ENCODE peak calls at places on chromosome 19, in nine cellular contexts. One of them, this sample, is unnamed.

GRCh38 chr19:10353793-10354391 is 14.5 kb upstream of the ICAM3 start:
- DNase-seq in vagina: no peak
- DNase-seq in SW 1271: no peak
- DNase-seq in right atrium auricular region: peak; percentile 64
- DNase-seq in activated T-cell treated with anti-CD3 and anti-CD28 coated beads, Interleukin-2, amount 50 U/mL, for 1 hour: peak; percentile 50
- DNase-seq in sciatic nerve: peak; percentile 92
- DNase-seq in NCI-H1930: no peak
- DNase-seq in tibial artery: no peak
- DNase-seq in HFFc6: no peak
- DNase-seq in this sample: no peak

GRCh38 chr19:58218899-58219298 is 9.8 kb upstream of the ZNF544 start:
- DNase-seq in vagina: no peak
- DNase-seq in sciatic nerve: no peak
- DNase-seq in HFFc6: no peak
- DNase-seq in activated T-cell treated with anti-CD3 and anti-CD28 coated beads, Interleukin-2, amount 50 U/mL, for 1 hour: peak; percentile 28
- DNase-seq in right atrium auricular region: no peak
- DNase-seq in tibial artery: no peak
- DNase-seq in NCI-H1930: no peak
- DNase-seq in SW 1271: no peak
- DNase-seq in this sample: no peak

GRCh38 chr19:3145909-3146676 is 10.3 kb downstream of the GNA15 start:
- DNase-seq in SW 1271: no peak
- DNase-seq in right atrium auricular region: no peak
- DNase-seq in activated T-cell treated with anti-CD3 and anti-CD28 coated beads, Interleukin-2, amount 50 U/mL, for 1 hour: no peak
- DNase-seq in HFFc6: no peak
- DNase-seq in tibial artery: peak; percentile 52
- DNase-seq in NCI-H1930: no peak
- DNase-seq in vagina: no peak
- DNase-seq in sciatic nerve: no peak
- DNase-seq in this sample: no peak

GRCh38 chr19:29098863-29099481 is 114.0 kb downstream of the UQCRFS1 start:
- DNase-seq in SW 1271: peak; percentile 60
- DNase-seq in right atrium auricular region: peak; percentile 87
- DNase-seq in vagina: no peak
- DNase-seq in activated T-cell treated with anti-CD3 and anti-CD28 coated beads, Interleukin-2, amount 50 U/mL, for 1 hour: no peak
- DNase-seq in tibial artery: peak; percentile 90
- DNase-seq in NCI-H1930: no peak
- DNase-seq in HFFc6: peak; percentile 84
- DNase-seq in sciatic nerve: peak; percentile 66
- DNase-seq in this sample: no peak

GRCh38 chr19:7442423-7442822 is 46.4 kb downstream of the PEX11G start:
- DNase-seq in vagina: no peak
- DNase-seq in activated T-cell treated with anti-CD3 and anti-CD28 coated beads, Interleukin-2, amount 50 U/mL, for 1 hour: no peak
- DNase-seq in NCI-H1930: no peak
- DNase-seq in right atrium auricular region: no peak
- DNase-seq in SW 1271: no peak
- DNase-seq in tibial artery: peak; percentile 31
- DNase-seq in HFFc6: no peak
- DNase-seq in sciatic nerve: no peak
- DNase-seq in this sample: no peak

GRCh38 chr19:55285225-55285890 is 1.6 kb downstream of the BRSK1 start:
- DNase-seq in SW 1271: no peak
- DNase-seq in tibial artery: no peak
- DNase-seq in NCI-H1930: no peak
- DNase-seq in activated T-cell treated with anti-CD3 and anti-CD28 coated beads, Interleukin-2, amount 50 U/mL, for 1 hour: no peak
- DNase-seq in right atrium auricular region: no peak
- DNase-seq in vagina: no peak
- DNase-seq in HFFc6: no peak
- DNase-seq in sciatic nerve: no peak
- DNase-seq in this sample: no peak

GRCh38 chr19:17450264-17451075 is 2.0 kb upstream of the TMEM221 start:
- DNase-seq in SW 1271: no peak
- DNase-seq in vagina: no peak
- DNase-seq in activated T-cell treated with anti-CD3 and anti-CD28 coated beads, Interleukin-2, amount 50 U/mL, for 1 hour: no peak
- DNase-seq in right atrium auricular region: no peak
- DNase-seq in tibial artery: no peak
- DNase-seq in HFFc6: no peak
- DNase-seq in NCI-H1930: no peak
- DNase-seq in sciatic nerve: no peak
- DNase-seq in this sample: no peak

GRCh38 chr19:3838661-3839060 is 30.2 kb downstream of the ZFR2 start:
- DNase-seq in HFFc6: no peak
- DNase-seq in tibial artery: no peak
- DNase-seq in activated T-cell treated with anti-CD3 and anti-CD28 coated beads, Interleukin-2, amount 50 U/mL, for 1 hour: no peak
- DNase-seq in right atrium auricular region: no peak
- DNase-seq in NCI-H1930: no peak
- DNase-seq in sciatic nerve: no peak
- DNase-seq in vagina: no peak
- DNase-seq in SW 1271: no peak
- DNase-seq in this sample: no peak

GRCh38 chr19:14768001-14768400 is 10.4 kb downstream of the ADGRE2 start:
- DNase-seq in right atrium auricular region: no peak
- DNase-seq in vagina: peak; percentile 70
- DNase-seq in HFFc6: no peak
- DNase-seq in NCI-H1930: no peak
- DNase-seq in tibial artery: no peak
- DNase-seq in SW 1271: no peak
- DNase-seq in sciatic nerve: no peak
- DNase-seq in activated T-cell treated with anti-CD3 and anti-CD28 coated beads, Interleukin-2, amount 50 U/mL, for 1 hour: no peak
- DNase-seq in this sample: no peak

GRCh38 chr19:49679832-49680472 is 2.9 kb downstream of the PRMT1 start:
- DNase-seq in tibial artery: no peak
- DNase-seq in HFFc6: no peak
- DNase-seq in sciatic nerve: peak; percentile 61
- DNase-seq in right atrium auricular region: no peak
- DNase-seq in NCI-H1930: no peak
- DNase-seq in activated T-cell treated with anti-CD3 and anti-CD28 coated beads, Interleukin-2, amount 50 U/mL, for 1 hour: no peak
- DNase-seq in SW 1271: no peak
- DNase-seq in vagina: no peak
- DNase-seq in this sample: no peak

GRCh38 chr19:19501798-19502197 is 13.6 kb downstream of the TSSK6 start:
- DNase-seq in SW 1271: no peak
- DNase-seq in activated T-cell treated with anti-CD3 and anti-CD28 coated beads, Interleukin-2, amount 50 U/mL, for 1 hour: no peak
- DNase-seq in sciatic nerve: no peak
- DNase-seq in NCI-H1930: no peak
- DNase-seq in tibial artery: no peak
- DNase-seq in HFFc6: no peak
- DNase-seq in right atrium auricular region: no peak
- DNase-seq in vagina: no peak
- DNase-seq in this sample: no peak

GRCh38 chr19:40025938-40026596 is 29.2 kb downstream of the ZNF546 start:
- DNase-seq in right atrium auricular region: no peak
- DNase-seq in activated T-cell treated with anti-CD3 and anti-CD28 coated beads, Interleukin-2, amount 50 U/mL, for 1 hour: no peak
- DNase-seq in NCI-H1930: no peak
- DNase-seq in vagina: no peak
- DNase-seq in sciatic nerve: no peak
- DNase-seq in HFFc6: no peak
- DNase-seq in tibial artery: no peak
- DNase-seq in SW 1271: no peak
- DNase-seq in this sample: no peak

GRCh38 chr19:47469719-47470118 is 2.0 kb downstream of the SLC8A2 start:
- DNase-seq in NCI-H1930: no peak
- DNase-seq in activated T-cell treated with anti-CD3 and anti-CD28 coated beads, Interleukin-2, amount 50 U/mL, for 1 hour: no peak
- DNase-seq in sciatic nerve: no peak
- DNase-seq in HFFc6: no peak
- DNase-seq in vagina: no peak
- DNase-seq in right atrium auricular region: no peak
- DNase-seq in tibial artery: no peak
- DNase-seq in SW 1271: no peak
- DNase-seq in this sample: no peak

GRCh38 chr19:447816-448546 is 12.9 kb downstream of the SHC2 start:
- DNase-seq in sciatic nerve: no peak
- DNase-seq in tibial artery: no peak
- DNase-seq in right atrium auricular region: no peak
- DNase-seq in activated T-cell treated with anti-CD3 and anti-CD28 coated beads, Interleukin-2, amount 50 U/mL, for 1 hour: no peak
- DNase-seq in NCI-H1930: no peak
- DNase-seq in vagina: no peak
- DNase-seq in HFFc6: no peak
- DNase-seq in SW 1271: no peak
- DNase-seq in this sample: no peak

GRCh38 chr19:16366056-16366432 is 41.4 kb downstream of the KLF2 start:
- DNase-seq in activated T-cell treated with anti-CD3 and anti-CD28 coated beads, Interleukin-2, amount 50 U/mL, for 1 hour: peak; percentile 39
- DNase-seq in NCI-H1930: no peak
- DNase-seq in tibial artery: no peak
- DNase-seq in sciatic nerve: no peak
- DNase-seq in HFFc6: no peak
- DNase-seq in vagina: no peak
- DNase-seq in right atrium auricular region: no peak
- DNase-seq in SW 1271: no peak
- DNase-seq in this sample: no peak

This sample was measured in NCI-H1417 treated with DMSO at 0.1 percent for 48 hours.